ENCODE peak calls at places on chromosomes 1 and 21, in eight cellular contexts. D, G, F, Z, P, R, L and J are unnamed samples.

GRCh38 chr1:108742268-108742667 is 4.2 kb upstream of the STXBP3 start:
- DNase-seq in D (no peak), F (no peak), Z (no peak), P (no peak), G (no peak), R (no peak), L (no peak), J (no peak)

GRCh38 chr1:112849425-112849966 is 106.5 kb downstream of the SLC16A1 start:
- DNase-seq in L (no peak), P (peak; percentile 90), R (no peak), G (peak; percentile 33), D (peak; percentile 33), Z (no peak), F (no peak), J (no peak)

GRCh38 chr1:40901886-40902633 is 39.9 kb upstream of the CITED4 start:
- DNase-seq in L (no peak), Z (no peak), R (peak; percentile 51), P (peak; percentile 47), F (no peak), G (peak; percentile 77), D (no peak), J (peak; percentile 43)

GRCh38 chr1:228958121-228958520 is 222.8 kb downstream of the RHOU start:
- DNase-seq in D (no peak), L (no peak), F (peak; percentile 29), G (no peak), P (no peak), R (no peak), Z (no peak), J (no peak)

GRCh38 chr1:166875302-166875733 is 746 bp downstream of the TADA1 start:
- DNase-seq in F (no peak), L (no peak), G (no peak), D (no peak), R (no peak), P (no peak), Z (no peak), J (no peak)

GRCh38 chr1:42923367-42924248 is 35.1 kb downstream of the SLC2A1 start:
- DNase-seq in Z (no peak), F (no peak), D (no peak), G (no peak), R (no peak), P (no peak), L (no peak), J (no peak)

GRCh38 chr1:203937678-203938330 is 76.4 kb downstream of the SNRPE start:
- DNase-seq in D (no peak), P (no peak), Z (no peak), G (no peak), R (no peak), F (no peak), L (no peak), J (no peak)

GRCh38 chr1:199512037-199512710 is 515.3 kb upstream of the NR5A2 start:
- DNase-seq in G (no peak), R (no peak), Z (no peak), P (no peak), D (no peak), L (no peak), F (no peak), J (no peak)

GRCh38 chr1:22876359-22877111 is 96.1 kb downstream of the LACTBL1 start:
- DNase-seq in P (peak; percentile 77), F (no peak), D (peak; percentile 71), R (no peak), Z (no peak), G (peak; percentile 63), L (peak; percentile 24), J (no peak)

GRCh38 chr1:58908539-58909161 is 124.8 kb upstream of the JUN start:
- DNase-seq in F (no peak), D (no peak), L (no peak), G (peak; percentile 42), Z (no peak), R (no peak), P (no peak), J (no peak)

GRCh38 chr1:149936992-149937705 is 470 bp upstream of the MTMR11 start:
- DNase-seq in R (no peak), L (no peak), G (peak; percentile 58), Z (no peak), F (peak; percentile 32), P (peak; percentile 36), D (no peak), J (no peak)

GRCh38 chr1:194533641-194534040 is 1347.2 kb upstream of the B3GALT2 start:
- DNase-seq in P (no peak), F (no peak), G (peak; percentile 2), Z (no peak), D (no peak), R (no peak), L (no peak), J (no peak)

GRCh38 chr1:203197625-203198024 is 11.1 kb upstream of the CHI3L1 start:
- DNase-seq in D (no peak), F (no peak), R (no peak), Z (no peak), P (no peak), L (no peak), G (peak; percentile 88), J (no peak)

GRCh38 chr1:202951437-202951836 is 6.7 kb downstream of the ADIPOR1 start:
- DNase-seq in D (no peak), F (no peak), L (no peak), R (no peak), Z (no peak), G (no peak), P (no peak), J (no peak)

GRCh38 chr1:165828581-165829329 is 1.3 kb downstream of the UCK2 start:
- DNase-seq in P (peak; percentile 86), G (peak; percentile 90), L (peak; percentile 61), R (no peak), D (peak; percentile 57), F (peak; percentile 64), Z (peak; percentile 30), J (peak; percentile 47)

GRCh38 chr1:64302971-64303370 is 99.5 kb downstream of the UBE2U start:
- DNase-seq in G (peak; percentile 20), Z (no peak), D (no peak), P (no peak), R (no peak), L (no peak), F (no peak), J (no peak)

GRCh38 chr1:154351363-154352068 is 26.2 kb downstream of the ATP8B2 start:
- DNase-seq in Z (no peak), P (no peak), D (no peak), L (no peak), R (no peak), G (no peak), F (peak; percentile 82), J (no peak)

GRCh38 chr1:109307363-109308021 is 681 bp upstream of the MYBPHL start:
- DNase-seq in D (no peak), P (no peak), F (no peak), R (no peak), Z (no peak), L (peak; percentile 80), G (no peak), J (peak; percentile 82)

GRCh38 chr1:46263146-46263545 is 15.6 kb downstream of the RAD54L start:
- DNase-seq in P (no peak), F (no peak), Z (no peak), R (no peak), G (no peak), L (no peak), D (no peak), J (no peak)

GRCh38 chr1:115879977-115880376 is 39.1 kb upstream of the NHLH2 start:
- DNase-seq in R (no peak), F (no peak), Z (no peak), L (no peak), D (no peak), G (no peak), P (no peak), J (no peak)

GRCh38 chr21:36456714-36457399 is 23.1 kb downstream of the CLDN14 start:
- DNase-seq in D (no peak), L (no peak), F (no peak), Z (no peak), P (peak; percentile 98), G (no peak), R (no peak), J (no peak)

GRCh38 chr1:242522304-242522945 is 2.1 kb downstream of the PLD5 start:
- DNase-seq in L (no peak), Z (no peak), D (no peak), R (no peak), F (no peak), P (no peak), G (no peak), J (no peak)
- H3K4me3 ChIP-seq in L (no peak overlapping the region), Z (no peak overlapping the region), D (no peak overlapping the region), R (no peak overlapping the region), F (no peak overlapping the region), P (no peak overlapping the region), G (no peak overlapping the region), J (no peak overlapping the region)

DNA sequence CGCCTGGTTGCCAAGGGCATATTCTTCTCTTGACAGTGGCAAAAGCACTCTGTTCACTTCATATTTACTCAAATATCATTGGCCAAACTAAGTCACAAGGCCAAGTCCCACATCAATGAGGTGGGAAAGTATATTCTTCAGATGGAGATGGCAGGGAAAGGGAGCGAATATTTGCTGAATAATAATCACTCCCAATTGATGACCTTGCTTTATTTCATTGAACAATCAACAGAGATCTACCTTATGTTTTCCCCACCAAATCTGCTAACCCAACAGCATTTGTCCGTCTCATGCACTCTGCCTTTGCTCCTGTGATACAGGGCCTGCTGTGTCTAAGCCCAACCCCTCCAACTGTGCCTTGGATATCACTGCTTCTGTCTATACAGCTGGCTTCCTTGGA is 45.2 kb upstream of the PCP4 start:
- DNase-seq in L (no peak), P (no peak), F (no peak), R (no peak), Z (no peak), D (no peak), G (no peak), J (no peak)
- H3K27me3 ChIP-seq in L (no peaks in the 10 kb centered on the region), P (no peaks in the 10 kb centered on the region), F (no peaks in the 10 kb centered on the region), R (no peaks in the 10 kb centered on the region), Z (no peaks in the 10 kb centered on the region), D (no peaks in the 10 kb centered on the region), G (no peaks in the 10 kb centered on the region), J (no peaks in the 10 kb centered on the region)

GRCh38 chr1:183804916-183805734 is at the start of gene RGL1:
- DNase-seq in R (peak; percentile 52), F (peak; percentile 80), D (peak; percentile 83), P (peak; percentile 89), G (peak; percentile 75), L (no peak), Z (peak; percentile 73), J (peak; percentile 77)
- TF ChIP-seq POLR2A in R (peak; percentile 88), F (peak; percentile 79), D (peak; percentile 80), P (peak; percentile 90), G (peak; percentile 45), L (no peak), Z (peak; percentile 81), J (no peak)

DNA sequence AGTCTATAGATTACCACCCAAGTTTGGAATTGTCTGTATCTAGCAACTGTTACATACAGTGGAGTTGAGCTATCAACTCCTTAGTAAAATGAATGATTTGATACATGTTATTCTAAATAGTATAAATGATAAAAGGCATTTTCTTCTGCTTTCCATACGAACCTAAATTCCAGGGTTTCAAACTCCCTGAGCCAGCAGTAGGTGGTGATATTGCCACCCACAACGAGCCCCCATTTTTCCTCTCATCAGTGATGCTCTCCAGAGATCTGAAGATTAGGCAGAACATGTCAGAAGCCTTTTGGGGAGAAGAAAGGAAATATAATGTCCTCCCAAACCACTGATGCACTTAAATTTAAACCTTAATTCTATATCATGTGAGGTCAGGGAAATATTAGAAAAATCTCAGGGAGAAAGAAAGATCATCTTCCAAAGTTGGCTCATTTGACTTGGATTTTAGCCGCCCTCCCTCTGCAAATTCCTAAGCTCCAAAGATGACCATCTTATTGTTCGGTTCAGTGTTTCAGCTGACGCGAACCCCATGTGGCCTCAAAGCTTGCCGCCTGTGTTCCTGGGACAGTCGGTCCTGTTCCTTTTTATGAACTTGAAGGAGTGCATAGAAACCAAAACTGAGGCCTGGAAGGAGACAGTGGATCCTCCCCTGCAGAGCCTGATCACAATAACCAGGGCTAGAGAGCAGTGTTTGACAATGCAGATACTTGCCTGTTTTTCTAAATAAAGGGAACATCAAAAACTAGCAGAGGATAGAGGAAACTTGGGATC is 2.3 kb downstream of the EVA1C start:
- DNase-seq in G (peak; percentile 63), L (no peak), D (no peak), R (no peak), P (peak; percentile 75), Z (no peak), F (no peak), J (no peak)
- H3K4me3 ChIP-seq in G (no peak overlapping the region), L (no peak overlapping the region), D (peak overlapping the region; percentile 59), R (no peak overlapping the region), P (no peak overlapping the region), Z (peak overlapping the region; percentile 90), F (peak overlapping the region; percentile 62), J (peak overlapping the region; percentile 88)